ENCODE peak calls at places on chromosomes 5 and 9, in seven cellular contexts. Z is neuronal stem cell; S is RWPE1; P is stimulated activated naive CD4-positive, alpha-beta T cell; N is GM03348; A is T-helper 2 cell; H is pancreas. T is an unnamed sample.

GRCh38 chr9:4640027-4640426 is 22.1 kb upstream of the PLPP6 start:
- DNase-seq in Z (no peak), S (no peak), P (peak; percentile 38), N (peak; percentile 43), A (no peak), H (no peak), T (no peak)

GRCh38 chr9:120909904-120910303 is 16.7 kb downstream of the TRAF1 start:
- DNase-seq in Z (no peak), S (peak; percentile 45), P (peak; percentile 22), N (no peak), A (no peak), H (no peak), T (no peak)

GRCh38 chr5:151141535-151141934 is 16.0 kb downstream of the ANXA6 start:
- DNase-seq in Z (no peak), S (no peak), P (peak; percentile 52), N (peak; percentile 38), A (peak; percentile 30), H (no peak), T (peak; percentile 58)

GRCh38 chr5:11793396-11793795 is 110.8 kb downstream of the CTNND2 start:
- DNase-seq in Z (no peak), S (no peak), P (no peak), N (no peak), A (no peak), H (no peak), T (no peak)

GRCh38 chr9:111108946-111109345 is 70.7 kb upstream of the LPAR1 start:
- DNase-seq in Z (no peak), S (no peak), P (no peak), N (peak; percentile 83), A (no peak), H (no peak), T (no peak)

GRCh38 chr9:95644377-95644776 is 127.6 kb upstream of the PTCH1 start:
- DNase-seq in Z (no peak), S (no peak), P (no peak), N (no peak), A (no peak), H (no peak), T (no peak)

GRCh38 chr9:70205366-70206020 is 53.3 kb upstream of the SMC5 start:
- DNase-seq in Z (no peak), S (peak; percentile 37), P (no peak), N (no peak), A (no peak), H (no peak), T (no peak)

GRCh38 chr5:170393235-170393634 is 4.1 kb upstream of the KCNMB1 start:
- DNase-seq in Z (no peak), S (no peak), P (no peak), N (no peak), A (peak; percentile 3), H (no peak), T (no peak)

GRCh38 chr5:148455055-148455675 is 71.4 kb downstream of the FBXO38 start:
- DNase-seq in Z (no peak), S (no peak), P (no peak), N (peak; percentile 22), A (no peak), H (no peak), T (no peak)

GRCh38 chr9:120712539-120713031 is 1.7 kb downstream of the MEGF9 start:
- DNase-seq in Z (no peak), S (no peak), P (no peak), N (no peak), A (no peak), H (no peak), T (no peak)

GRCh38 chr5:179812997-179813607 is 6.4 kb upstream of the MGAT4B start:
- DNase-seq in Z (no peak), S (no peak), P (no peak), N (no peak), A (no peak), H (no peak), T (no peak)

GRCh38 chr5:96997265-96997859 is 61.5 kb downstream of the LNPEP start:
- DNase-seq in Z (peak; percentile 14), S (peak; percentile 53), P (no peak), N (peak; percentile 27), A (no peak), H (no peak), T (no peak)

GRCh38 chr9:131334568-131335105 is 45.1 kb downstream of the PLPP7 start:
- DNase-seq in Z (no peak), S (no peak), P (no peak), N (peak; percentile 41), A (no peak), H (peak; percentile 45), T (no peak)

GRCh38 chr5:9785751-9786150 is 155.6 kb upstream of the TAS2R1 start:
- DNase-seq in Z (no peak), S (no peak), P (no peak), N (no peak), A (no peak), H (no peak), T (no peak)

GRCh38 chr5:9927106-9927505 is 297.0 kb upstream of the TAS2R1 start:
- DNase-seq in Z (peak; percentile 4), S (no peak), P (no peak), N (peak; percentile 15), A (no peak), H (no peak), T (no peak)

T was measured in memory B cell.